ENCODE peak calls at places on chromosomes 5 and 9, in eight cellular contexts. A, I, G, C, O, Q, E and B are unnamed samples.

GRCh38 chr5:132500244-132500930 is 9.8 kb upstream of the IRF1 start:
- DNase-seq in I (no peak), Q (peak; percentile 15), C (peak; percentile 58), A (no peak), G (peak; percentile 27), O (no peak), E (peak; percentile 17), B (no peak)

GRCh38 chr5:158235159-158235547 is 376.2 kb upstream of the CLINT1 start:
- DNase-seq in O (no peak), A (no peak), C (no peak), Q (no peak), E (no peak), I (no peak), G (no peak), B (no peak)

GRCh38 chr5:163496286-163496685 is 9.1 kb upstream of the MAT2B start:
- DNase-seq in A (no peak), G (no peak), E (no peak), O (peak; percentile 24), C (no peak), Q (no peak), I (no peak), B (no peak)

GRCh38 chr5:50445281-50445949 is 4.3 kb upstream of the EMB start:
- DNase-seq in G (no peak), Q (no peak), C (no peak), O (no peak), I (no peak), E (no peak), A (no peak), B (no peak)

GRCh38 chr9:89342948-89343347 is 24.6 kb downstream of the SECISBP2 start:
- DNase-seq in E (no peak), I (no peak), O (no peak), Q (no peak), G (no peak), C (no peak), A (no peak), B (no peak)

GRCh38 chr9:75010570-75010969 is 17.5 kb downstream of the CARNMT1 start:
- DNase-seq in O (no peak), G (no peak), A (no peak), I (no peak), C (no peak), E (no peak), Q (no peak), B (no peak)

GRCh38 chr9:108105885-108106284 is 616.3 kb upstream of the KLF4 start:
- DNase-seq in Q (no peak), I (peak; percentile 12), G (no peak), E (no peak), C (no peak), A (no peak), O (no peak), B (no peak)

GRCh38 chr9:70229579-70229978 is 29.2 kb upstream of the SMC5 start:
- DNase-seq in G (no peak), Q (no peak), E (no peak), O (no peak), C (no peak), A (no peak), I (no peak), B (no peak)

GRCh38 chr9:127918201-127919107 is 1.6 kb upstream of the ST6GALNAC4 start:
- DNase-seq in C (no peak), A (no peak), I (peak; percentile 56), E (no peak), Q (peak; percentile 63), G (no peak), O (no peak), B (no peak)

GRCh38 chr9:128249914-128250838 is 25.6 kb downstream of the GOLGA2 start:
- DNase-seq in G (peak; percentile 95), E (peak; percentile 91), Q (peak; percentile 67), A (peak; percentile 96), I (peak; percentile 89), C (peak; percentile 93), O (peak; percentile 99), B (peak; percentile 91)

GRCh38 chr5:131186561-131187256 is 16.0 kb downstream of the LYRM7 start:
- DNase-seq in G (no peak), I (no peak), A (no peak), E (no peak), C (no peak), O (no peak), Q (no peak), B (no peak)

GRCh38 chr5:139407517-139407916 is 3.6 kb upstream of the SPATA24 start:
- DNase-seq in I (no peak), G (no peak), Q (no peak), A (no peak), C (no peak), O (no peak), E (no peak), B (no peak)

GRCh38 chr9:73869261-73869660 is 627.9 kb upstream of the RORB start:
- DNase-seq in E (no peak), O (peak; percentile 74), Q (no peak), I (no peak), C (no peak), G (no peak), A (no peak), B (no peak)

GRCh38 chr5:123448017-123448617 is 24.9 kb upstream of the CEP120 start:
- DNase-seq in C (no peak), G (no peak), I (no peak), Q (no peak), A (no peak), E (no peak), O (no peak), B (no peak)

GRCh38 chr5:76634661-76635060 is 11.5 kb upstream of the F2RL2 start:
- DNase-seq in E (no peak), I (no peak), C (no peak), A (no peak), G (no peak), O (no peak), Q (no peak), B (no peak)
- TF ChIP-seq CTCF in E (no peak), I (no peak), C (no peak), A (no peak), G (no peak), O (no peak), Q (no peak), B (no peak)

GRCh38 chr5:6674886-6675285 is 38.3 kb upstream of the TENT4A start:
- DNase-seq in I (no peak), E (no peak), A (no peak), O (no peak), Q (no peak), G (no peak), C (no peak), B (no peak)

GRCh38 chr5:6675784-6676499 is 37.3 kb upstream of the TENT4A start:
- DNase-seq in Q (no peak), C (no peak), G (no peak), E (no peak), I (no peak), A (no peak), O (no peak), B (no peak)

GRCh38 chr5:6678385-6678784 is 34.8 kb upstream of the TENT4A start:
- DNase-seq in Q (no peak), I (no peak), G (peak; percentile 17), C (no peak), O (no peak), E (no peak), A (no peak), B (no peak)

GRCh38 chr5:6674421-6674820 is 38.8 kb upstream of the TENT4A start:
- DNase-seq in Q (no peak), C (no peak), E (no peak), I (no peak), A (no peak), G (no peak), O (no peak), B (no peak)

DNA sequence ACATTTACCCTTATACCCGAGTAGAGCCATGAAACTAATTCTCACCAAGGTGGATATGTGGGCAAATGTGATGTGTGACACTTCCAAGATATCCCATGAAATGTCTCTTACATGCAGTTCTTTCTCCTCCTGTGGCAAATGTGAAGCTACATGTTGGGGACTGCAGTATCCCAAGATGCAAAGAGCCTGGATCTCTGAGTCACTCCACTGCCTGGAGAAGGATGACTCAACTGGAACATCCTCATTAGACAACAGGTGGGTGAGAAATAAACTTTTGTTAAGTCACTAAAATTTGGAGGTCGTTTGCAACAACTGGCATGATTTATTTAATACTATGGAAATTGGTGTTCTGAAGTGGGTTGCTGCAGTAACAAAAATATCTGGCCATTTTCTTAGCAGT is 36.5 kb upstream of the TENT4A start:
- DNase-seq in O (peak; percentile 62), A (no peak), G (no peak), C (no peak), E (no peak), I (no peak), Q (no peak), B (no peak)
- TF ChIP-seq CTCF in O (no peak), A (no peak), G (no peak), C (no peak), E (no peak), I (no peak), Q (no peak), B (no peak)

DNA sequence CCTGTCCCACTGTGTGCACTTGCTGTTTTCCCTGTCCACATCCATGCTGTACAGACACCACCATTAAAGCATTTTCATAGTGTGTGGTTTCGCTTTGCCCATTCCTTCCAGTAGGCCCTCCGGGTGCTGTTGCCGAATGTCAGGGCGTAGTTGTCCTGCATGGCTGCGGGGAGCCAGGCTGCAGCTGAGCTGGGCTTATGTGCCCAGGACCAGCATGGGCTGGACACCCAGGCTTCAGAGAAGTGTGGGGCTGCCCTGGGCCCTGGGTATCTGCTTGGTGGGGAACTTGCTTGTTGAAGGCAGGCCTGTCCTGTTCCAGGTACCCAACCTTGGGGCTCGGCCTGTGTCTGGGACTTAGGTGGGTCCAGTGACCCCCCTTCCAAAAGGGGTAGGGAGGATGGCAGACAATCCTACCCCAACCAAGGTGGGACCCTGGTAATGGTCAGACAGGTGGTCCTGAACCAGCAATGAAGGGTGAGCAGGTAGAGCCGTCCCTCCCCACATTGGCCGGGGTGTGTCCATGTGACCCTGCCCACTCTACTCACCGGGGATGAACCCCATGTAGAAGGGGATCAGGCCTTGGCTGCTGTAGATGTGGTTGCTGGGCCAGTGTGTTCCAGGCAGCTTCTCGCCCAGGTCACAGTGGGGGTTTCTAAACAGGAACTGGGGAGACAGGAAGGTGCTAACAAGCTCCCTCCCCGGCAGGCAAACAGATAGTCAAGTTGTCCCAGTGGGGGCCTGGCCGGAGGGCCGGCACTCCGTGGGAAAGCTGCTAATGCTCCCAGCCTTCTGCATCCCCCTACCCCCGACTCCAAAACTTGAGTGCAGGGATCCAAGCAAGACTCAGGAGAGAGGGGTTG is 2.8 kb downstream of the TUBB4B start:
- DNase-seq in A (no peak), G (no peak), E (no peak), I (no peak), C (no peak), O (peak; percentile 49), Q (no peak), B (no peak)
- TF ChIP-seq CTCF in A (no peak), G (no peak), E (no peak), I (no peak), C (no peak), O (no peak), Q (no peak), B (no peak)

DNA sequence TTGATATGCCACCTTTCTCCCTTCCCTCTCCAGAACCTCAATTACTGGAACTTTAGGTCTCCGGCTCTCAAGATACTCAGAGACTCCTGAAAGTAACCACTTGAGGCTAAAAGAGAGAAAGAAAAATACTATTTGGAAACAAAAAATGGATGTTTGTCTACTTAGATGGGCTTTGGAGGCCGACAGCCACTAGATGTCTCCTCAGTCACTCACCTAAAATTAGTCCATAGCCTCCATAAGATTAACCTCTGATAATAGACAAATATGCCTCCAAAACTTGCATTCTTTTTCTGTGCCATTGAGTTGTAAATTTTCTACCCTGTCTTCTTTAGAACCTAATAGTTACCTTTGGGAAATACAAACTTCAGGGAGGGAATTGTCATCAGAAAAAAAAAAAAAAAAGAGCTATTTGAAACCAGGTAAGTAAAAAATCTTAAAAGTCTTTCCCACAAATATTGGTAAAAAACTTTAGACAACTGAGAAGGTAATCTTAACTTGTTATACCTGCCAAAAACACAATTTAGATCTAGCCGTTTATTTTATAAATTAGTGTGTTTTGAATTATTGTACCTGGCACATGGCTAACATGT is 11.2 kb upstream of the PCDH1 start:
- DNase-seq in I (no peak), A (no peak), Q (no peak), E (no peak), O (no peak), G (no peak), C (no peak), B (no peak)
- TF ChIP-seq CTCF in I (peak; percentile 45), A (no peak), Q (no peak), E (no peak), O (peak; percentile 54), G (no peak), C (no peak), B (no peak)